ENCODE peak calls at places on chromosomes 6 and 20, in seven cellular contexts. C is psoas muscle, Z is SJSA1, A is esophagus squamous epithelium, I is cardiac muscle cell, O is fibroblast of lung, X is adipocyte. L is an unnamed sample. For H3K4me1, the result is how much of the 10 kb centered on the place peaks cover.

GRCh38 chr20:57013741-57014140 is 252.7 kb downstream of the BMP7 start:
- DNase-seq in C (no peak), I (peak), A (no peak), X (peak), Z (no peak), O (no peak), L (no peak)

GRCh38 chr6:49606696-49607390 is 29.8 kb downstream of the RHAG start:
- DNase-seq in X (peak), A (no peak), C (no peak), I (peak), O (peak), Z (peak), L (peak)

GRCh38 chr6:81863123-81863522 is 110.6 kb upstream of the TENT5A start:
- DNase-seq in C (no peak), I (peak), A (no peak), X (no peak), Z (no peak), O (no peak), L (no peak)

GRCh38 chr20:17189976-17190710 is 36.7 kb upstream of the PCSK2 start:
- DNase-seq in A (no peak), C (no peak), O (no peak), X (no peak), Z (no peak), I (no peak), L (no peak)

GRCh38 chr6:167209577-167209975 is 51.8 kb upstream of the GPR31 start:
- DNase-seq in C (no peak), X (no peak), O (no peak), I (no peak), A (no peak), Z (no peak), L (no peak)

GRCh38 chr6:4351857-4352669 is 216.7 kb upstream of the ECI2 start:
- DNase-seq in X (peak), A (no peak), I (no peak), Z (peak), O (peak), C (peak), L (peak)

GRCh38 chr6:24069546-24069945 is 56.5 kb upstream of the NRSN1 start:
- DNase-seq in C (no peak), A (no peak), I (no peak), O (no peak), X (no peak), Z (no peak), L (no peak)

GRCh38 chr6:26198626-26199056 is 111.4 kb downstream of the HFE start:
- DNase-seq in O (peak), I (no peak), A (no peak), Z (peak), C (no peak), X (no peak), L (no peak)

GRCh38 chr6:119351005-119351394 is 1.4 kb upstream of the MAN1A1 start:
- DNase-seq in A (no peak), Z (no peak), O (peak), X (peak), I (no peak), C (no peak), L (no peak)

GRCh38 chr6:108113557-108114519 is 39.3 kb upstream of the OSTM1 start:
- DNase-seq in A (no peak), O (peak), I (peak), Z (peak), X (peak), C (no peak), L (peak)

DNA sequence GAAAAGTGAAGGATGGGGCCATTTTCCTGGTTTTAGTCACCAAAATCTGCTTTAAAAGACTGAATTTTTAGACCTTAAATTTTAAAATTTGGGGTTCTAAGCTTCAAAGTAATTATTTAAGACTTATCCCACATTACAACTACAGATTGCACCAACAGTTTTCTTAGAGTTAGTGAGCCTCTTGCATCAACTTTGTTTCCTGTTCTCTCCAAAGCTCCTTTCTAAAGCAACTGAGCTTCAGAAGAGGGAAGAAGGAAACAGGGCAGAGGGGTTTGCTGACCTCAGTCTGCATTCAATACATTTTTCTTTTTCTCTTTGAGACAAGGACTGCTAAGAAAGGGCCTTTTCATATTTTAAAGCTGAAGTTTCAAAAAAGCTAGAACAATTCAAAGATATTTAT is 190.9 kb downstream of the BACH2 start:
- DNase-seq in Z (no peak), A (no peak), O (no peak), C (no peak), X (no peak), I (no peak), L (peak)
- H3K4me1 ChIP-seq in Z (under half), A (under half), O (under half), C (under half), X (under half), I (under half), L (under half)

DNA sequence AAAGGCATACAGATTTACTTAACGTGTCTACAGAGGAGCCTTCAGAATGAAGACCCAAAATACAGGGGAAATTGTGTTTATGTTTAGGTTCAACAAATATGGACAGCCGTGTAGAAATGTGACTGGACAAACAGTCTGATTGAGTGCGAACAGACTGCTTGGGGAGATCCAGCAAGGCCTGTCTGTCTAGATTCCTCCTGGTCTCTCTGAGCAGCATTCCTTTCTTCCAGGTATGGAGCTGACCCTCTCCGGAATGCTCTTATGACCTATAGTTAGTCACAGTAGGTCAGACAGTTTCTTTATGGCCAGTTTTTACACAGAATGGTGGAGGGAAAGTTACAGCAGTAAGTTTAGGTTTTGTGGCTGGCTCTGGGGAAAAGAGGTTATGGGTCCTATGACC is 9.0 kb downstream of the RIN2 start:
- DNase-seq in I (no peak), Z (no peak), C (no peak), O (no peak), A (no peak), X (no peak), L (no peak)
- H3K4me1 ChIP-seq in I (under half), Z (under half), C (under half), O (under half), A (under half), X (under half), L (under half)

GRCh38 chr20:22775256-22775655 is 190.9 kb upstream of the FOXA2 start:
- DNase-seq in O (peak), A (no peak), I (no peak), C (no peak), Z (no peak), X (no peak), L (no peak)

GRCh38 chr20:22771706-22772105 is 187.3 kb upstream of the FOXA2 start:
- DNase-seq in A (no peak), C (no peak), X (no peak), Z (no peak), O (no peak), I (no peak), L (no peak)

GRCh38 chr20:22770240-22770800 is 185.9 kb upstream of the FOXA2 start:
- DNase-seq in X (no peak), O (no peak), Z (no peak), A (no peak), I (no peak), C (no peak), L (no peak)

GRCh38 chr20:22775671-22776139 is 191.3 kb upstream of the FOXA2 start:
- DNase-seq in O (peak), I (no peak), C (no peak), Z (peak), X (peak), A (no peak), L (no peak)

GRCh38 chr20:22773326-22773725 is 189.0 kb upstream of the FOXA2 start:
- DNase-seq in Z (no peak), I (no peak), C (no peak), O (no peak), A (no peak), X (no peak), L (no peak)
- H3K4me1 ChIP-seq in Z (under half), I (under half), C (under half), O (under half), A (under half), X (under half), L (under half)

DNA sequence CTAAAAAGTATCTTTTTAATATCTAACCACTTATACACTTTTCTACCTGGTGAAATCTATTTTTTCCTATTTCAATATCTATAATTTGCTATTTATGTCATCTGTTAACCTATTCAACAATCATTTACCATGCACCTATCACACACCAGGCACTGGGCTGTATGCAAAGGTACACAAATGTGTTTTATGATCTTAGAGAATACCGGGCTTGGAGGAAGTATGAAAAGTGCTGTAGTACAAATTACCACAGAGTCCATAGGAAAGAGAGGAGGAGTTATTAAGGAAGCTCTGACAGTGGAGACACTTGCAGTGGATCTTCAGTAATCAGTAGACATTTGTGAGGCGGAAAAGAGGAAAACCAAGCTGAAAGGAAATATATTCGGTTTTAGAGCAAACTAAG is 96.0 kb downstream of the HIVEP2 start:
- DNase-seq in Z (no peak), C (no peak), X (no peak), A (no peak), I (no peak), O (no peak), L (no peak)
- H3K4me1 ChIP-seq in Z (half or more), C (half or more), X (half or more), A (half or more), I (under half), O (under half), L (half or more)

DNA sequence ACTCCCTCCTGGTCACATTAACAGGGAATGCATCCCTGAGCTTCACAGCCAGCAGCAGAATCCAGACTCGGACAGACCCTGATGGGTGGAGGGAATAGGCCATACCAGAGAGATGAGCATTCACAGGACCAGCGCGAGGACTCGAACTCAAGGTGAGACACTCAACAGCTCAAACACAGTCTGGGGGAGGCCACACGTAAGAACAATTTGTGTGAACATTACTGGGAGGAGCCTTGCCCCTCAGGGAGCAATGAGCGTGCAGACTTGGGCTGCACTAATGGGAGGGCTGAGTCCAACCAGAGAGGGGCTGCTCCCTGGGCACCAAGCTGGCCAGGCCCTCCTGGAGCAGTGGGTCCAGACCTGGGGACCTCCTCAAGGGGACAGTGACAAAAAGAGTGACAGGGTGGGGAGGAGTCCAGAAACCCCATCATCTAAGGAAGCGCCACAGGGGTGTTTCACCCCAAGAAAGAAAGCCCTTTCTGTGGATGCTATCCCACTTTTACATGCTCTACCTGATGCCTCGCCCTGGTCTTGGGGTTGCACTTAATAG is 118.4 kb downstream of the MRPL14 start:
- DNase-seq in O (no peak), C (no peak), I (no peak), A (no peak), Z (no peak), X (no peak), L (peak)
- H3K4me1 ChIP-seq in O (under half), C (half or more), I (half or more), A (under half), Z (under half), X (under half), L (under half)

GRCh38 chr6:149478631-149479314 is 6.0 kb downstream of the ZC3H12D start:
- DNase-seq in I (no peak), Z (no peak), A (no peak), C (no peak), O (no peak), X (no peak), L (no peak)

GRCh38 chr6:149473080-149474052 is 11.4 kb downstream of the ZC3H12D start:
- DNase-seq in Z (no peak), C (no peak), A (no peak), I (no peak), O (no peak), X (no peak), L (peak)

GRCh38 chr6:149474108-149474935 is 10.5 kb downstream of the ZC3H12D start:
- DNase-seq in I (no peak), X (no peak), C (no peak), A (no peak), O (no peak), Z (no peak), L (peak)

GRCh38 chr6:149477544-149477943 is 7.3 kb downstream of the ZC3H12D start:
- DNase-seq in Z (no peak), O (no peak), X (no peak), C (no peak), A (no peak), I (no peak), L (no peak)

GRCh38 chr6:149476789-149477455 is 7.9 kb downstream of the ZC3H12D start:
- DNase-seq in O (no peak), Z (no peak), C (no peak), X (no peak), I (no peak), A (no peak), L (peak)
- H3K4me1 ChIP-seq in O (under half), Z (under half), C (under half), X (under half), I (under half), A (under half), L (under half)

DNA sequence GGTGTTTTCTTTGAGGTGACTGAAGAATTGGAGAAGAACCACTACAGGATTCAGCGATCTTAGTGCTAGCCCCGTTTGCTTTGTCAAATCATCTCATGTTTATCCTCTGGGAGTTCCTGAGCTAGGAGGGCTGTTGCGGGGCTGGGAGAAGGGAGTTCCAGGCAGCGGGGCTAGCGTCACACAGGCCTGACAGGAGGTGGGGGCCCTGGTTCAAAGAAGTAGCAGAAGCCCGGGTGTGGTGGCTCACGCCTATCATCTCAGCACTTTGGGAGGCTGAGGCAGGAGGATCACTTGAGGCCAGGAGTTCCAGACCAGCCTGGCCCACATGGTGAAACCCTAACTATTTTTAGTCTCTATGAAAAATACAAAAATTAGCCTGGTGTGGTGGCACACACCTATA is 33.2 kb upstream of the SULF2 start:
- DNase-seq in Z (no peak), I (no peak), X (no peak), O (no peak), C (no peak), A (no peak), L (no peak)
- H3K4me1 ChIP-seq in Z (under half), I (under half), X (under half), O (under half), C (under half), A (under half), L (under half)

GRCh38 chr6:21691685-21692346 is 98.3 kb downstream of the SOX4 start:
- DNase-seq in I (no peak), A (no peak), Z (no peak), C (no peak), X (no peak), O (no peak), L (no peak)
- H3K4me1 ChIP-seq in I (under half), A (under half), Z (under half), C (under half), X (under half), O (under half), L (under half)

DNA sequence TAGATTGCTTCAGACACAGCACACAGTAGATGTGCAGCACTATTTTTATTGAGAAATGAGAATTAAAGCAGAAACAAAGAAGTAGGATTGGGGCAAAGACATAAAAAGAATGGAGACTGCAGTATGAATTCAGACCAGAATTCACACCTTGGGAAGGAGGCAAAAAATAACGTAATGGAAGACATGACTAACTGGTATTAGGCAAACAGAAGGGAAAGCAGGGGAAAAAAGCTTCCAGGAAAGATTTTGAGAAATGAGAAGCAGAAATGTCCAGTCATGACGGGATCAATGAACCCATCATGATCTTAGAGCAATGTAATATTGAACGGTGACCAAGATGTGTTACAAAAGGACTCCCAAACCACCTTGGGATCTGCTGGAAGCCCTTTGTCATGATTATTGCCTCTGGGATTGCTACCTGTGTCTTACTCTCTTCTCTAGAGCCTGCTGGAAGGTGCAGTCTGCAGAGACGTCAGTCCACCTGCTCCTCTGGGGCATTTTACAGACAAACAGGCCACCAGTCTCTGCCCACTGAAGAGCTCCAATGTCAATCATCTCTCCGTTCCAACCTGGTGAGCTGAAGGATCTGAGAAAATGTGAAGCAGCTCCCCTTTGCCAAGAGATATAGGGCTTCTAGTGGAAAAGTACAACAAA is 8.7 kb downstream of the NUDT3 start:
- DNase-seq in A (no peak), Z (peak), C (no peak), X (peak), O (no peak), I (no peak), L (no peak)
- H3K4me1 ChIP-seq in A (under half), Z (under half), C (half or more), X (under half), O (under half), I (under half), L (under half)

GRCh38 chr6:69181964-69182363 is 546.9 kb downstream of the ADGRB3 start:
- DNase-seq in X (no peak), A (no peak), C (no peak), O (peak), Z (no peak), I (no peak), L (no peak)

GRCh38 chr6:69185276-69185675 is 550.2 kb downstream of the ADGRB3 start:
- DNase-seq in X (no peak), Z (no peak), I (no peak), O (no peak), C (no peak), A (no peak), L (no peak)

GRCh38 chr6:69179681-69180080 is 544.6 kb downstream of the ADGRB3 start:
- DNase-seq in A (no peak), C (no peak), Z (no peak), O (peak), I (no peak), X (no peak), L (no peak)

DNA sequence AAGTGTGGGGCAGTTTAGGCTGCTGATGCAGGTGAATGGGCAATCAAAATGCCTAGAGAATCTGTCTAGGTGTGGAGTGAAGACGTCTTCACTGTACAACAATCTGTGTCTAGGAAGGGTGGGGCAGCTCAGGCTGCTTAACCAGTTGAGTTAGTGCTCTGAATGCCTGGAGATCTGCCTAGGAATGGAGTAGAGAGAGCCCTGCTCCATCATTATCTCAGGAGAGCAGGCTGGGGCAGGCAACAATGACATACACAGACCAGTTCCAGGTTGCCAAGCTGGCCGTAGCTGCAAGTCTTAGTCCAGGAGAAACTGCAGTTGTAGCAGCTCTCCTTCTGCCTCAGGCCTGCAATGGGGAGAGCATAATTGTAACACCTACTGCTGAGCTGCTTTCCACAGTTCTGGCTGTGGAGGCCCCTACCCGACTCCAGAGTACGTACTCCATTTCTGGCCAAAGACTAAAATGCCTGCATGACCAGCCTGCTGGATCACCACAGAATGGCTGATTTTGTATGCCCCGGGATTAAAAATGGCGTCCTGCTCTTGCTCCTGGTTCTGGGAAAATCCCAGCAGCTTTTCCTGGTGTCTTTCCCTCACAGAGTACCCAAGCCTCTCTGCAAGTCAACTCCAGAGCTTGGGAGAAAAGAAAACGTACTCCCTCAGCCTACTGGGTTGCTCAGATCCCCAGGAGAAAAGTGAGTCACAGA is 545.4 kb downstream of the ADGRB3 start:
- DNase-seq in Z (no peak), C (no peak), I (no peak), X (no peak), A (no peak), O (no peak), L (no peak)
- H3K4me1 ChIP-seq in Z (under half), C (under half), I (under half), X (under half), A (under half), O (under half), L (under half)